ENCODE peak calls at places on chromosomes 1 and 21, in seven cellular contexts. One of them, this sample, is unnamed.

GRCh38 chr1:1990222-1990621 is 13.4 kb downstream of the CFAP74 start:
- DNase-seq in activated T-cell treated with anti-CD3 and anti-CD28 coated beads for 1 hour: no peak
- DNase-seq in A673: no peak
- DNase-seq in EL: no peak
- DNase-seq in GM20000: no peak
- DNase-seq in NCI-H1417: no peak
- DNase-seq in T-cell: no peak
- DNase-seq in this sample: no peak

GRCh38 chr1:234780112-234780511 is 170.1 kb upstream of the IRF2BP2 start:
- DNase-seq in activated T-cell treated with anti-CD3 and anti-CD28 coated beads for 1 hour: no peak
- DNase-seq in A673: no peak
- DNase-seq in EL: no peak
- DNase-seq in GM20000: no peak
- DNase-seq in NCI-H1417: no peak
- DNase-seq in T-cell: no peak
- DNase-seq in this sample: no peak

GRCh38 chr1:1049318-1050165 is 24.6 kb downstream of the RNF223 start:
- DNase-seq in activated T-cell treated with anti-CD3 and anti-CD28 coated beads for 1 hour: no peak
- DNase-seq in A673: no peak
- DNase-seq in EL: no peak
- DNase-seq in GM20000: no peak
- DNase-seq in NCI-H1417: no peak
- DNase-seq in T-cell: no peak
- DNase-seq in this sample: no peak

GRCh38 chr1:177442580-177442979 is 271.8 kb downstream of the BRINP2 start:
- DNase-seq in activated T-cell treated with anti-CD3 and anti-CD28 coated beads for 1 hour: no peak
- DNase-seq in A673: peak; percentile 81
- DNase-seq in EL: no peak
- DNase-seq in GM20000: no peak
- DNase-seq in NCI-H1417: no peak
- DNase-seq in T-cell: no peak
- DNase-seq in this sample: peak; percentile 63

GRCh38 chr1:98387701-98388100 is 273.8 kb upstream of the SNX7 start:
- DNase-seq in activated T-cell treated with anti-CD3 and anti-CD28 coated beads for 1 hour: no peak
- DNase-seq in A673: no peak
- DNase-seq in EL: peak; percentile 41
- DNase-seq in GM20000: no peak
- DNase-seq in NCI-H1417: no peak
- DNase-seq in T-cell: no peak
- DNase-seq in this sample: no peak

GRCh38 chr1:51019811-51020210 is 49.8 kb downstream of the CDKN2C start:
- DNase-seq in activated T-cell treated with anti-CD3 and anti-CD28 coated beads for 1 hour: no peak
- DNase-seq in A673: no peak
- DNase-seq in EL: no peak
- DNase-seq in GM20000: no peak
- DNase-seq in NCI-H1417: no peak
- DNase-seq in T-cell: no peak
- DNase-seq in this sample: no peak

GRCh38 chr1:112358798-112359408 is 37.1 kb upstream of the CTTNBP2NL start:
- DNase-seq in activated T-cell treated with anti-CD3 and anti-CD28 coated beads for 1 hour: peak; percentile 16
- DNase-seq in A673: peak; percentile 54
- DNase-seq in EL: peak; percentile 62
- DNase-seq in GM20000: peak; percentile 57
- DNase-seq in NCI-H1417: peak; percentile 15
- DNase-seq in T-cell: no peak
- DNase-seq in this sample: no peak

GRCh38 chr21:32624726-32625125 is 12.5 kb upstream of the CFAP298 start:
- DNase-seq in activated T-cell treated with anti-CD3 and anti-CD28 coated beads for 1 hour: no peak
- DNase-seq in A673: no peak
- DNase-seq in EL: peak; percentile 47
- DNase-seq in GM20000: no peak
- DNase-seq in NCI-H1417: no peak
- DNase-seq in T-cell: no peak
- DNase-seq in this sample: no peak

GRCh38 chr1:19209439-19209989 is 552 bp downstream of the UBR4 start:
- DNase-seq in activated T-cell treated with anti-CD3 and anti-CD28 coated beads for 1 hour: no peak
- DNase-seq in A673: peak; percentile 37
- DNase-seq in EL: peak; percentile 63
- DNase-seq in GM20000: peak; percentile 77
- DNase-seq in NCI-H1417: no peak
- DNase-seq in T-cell: no peak
- DNase-seq in this sample: no peak

GRCh38 chr1:228845101-228845500 is 109.8 kb downstream of the RHOU start:
- DNase-seq in activated T-cell treated with anti-CD3 and anti-CD28 coated beads for 1 hour: no peak
- DNase-seq in A673: no peak
- DNase-seq in EL: no peak
- DNase-seq in GM20000: no peak
- DNase-seq in NCI-H1417: no peak
- DNase-seq in T-cell: no peak
- DNase-seq in this sample: no peak

GRCh38 chr1:36950588-36950987 is 83.7 kb downstream of the GRIK3 start:
- DNase-seq in activated T-cell treated with anti-CD3 and anti-CD28 coated beads for 1 hour: no peak
- DNase-seq in A673: no peak
- DNase-seq in EL: no peak
- DNase-seq in GM20000: no peak
- DNase-seq in NCI-H1417: no peak
- DNase-seq in T-cell: no peak
- DNase-seq in this sample: no peak

GRCh38 chr1:213457733-213458132 is 406.7 kb downstream of the RPS6KC1 start:
- DNase-seq in activated T-cell treated with anti-CD3 and anti-CD28 coated beads for 1 hour: no peak
- DNase-seq in A673: no peak
- DNase-seq in EL: no peak
- DNase-seq in GM20000: no peak
- DNase-seq in NCI-H1417: no peak
- DNase-seq in T-cell: no peak
- DNase-seq in this sample: no peak

GRCh38 chr1:63915121-63915520 is 141.3 kb downstream of the ROR1 start:
- DNase-seq in activated T-cell treated with anti-CD3 and anti-CD28 coated beads for 1 hour: no peak
- DNase-seq in A673: peak; percentile 54
- DNase-seq in EL: peak; percentile 37
- DNase-seq in GM20000: no peak
- DNase-seq in NCI-H1417: no peak
- DNase-seq in T-cell: no peak
- DNase-seq in this sample: peak; percentile 21

GRCh38 chr1:10399487-10399917 is 638 bp downstream of the PGD start:
- DNase-seq in activated T-cell treated with anti-CD3 and anti-CD28 coated beads for 1 hour: no peak
- DNase-seq in A673: no peak
- DNase-seq in EL: peak; percentile 60
- DNase-seq in GM20000: no peak
- DNase-seq in NCI-H1417: no peak
- DNase-seq in T-cell: no peak
- DNase-seq in this sample: peak; percentile 66

GRCh38 chr21:41953831-41954653 is at the start of gene C2CD2:
- DNase-seq in activated T-cell treated with anti-CD3 and anti-CD28 coated beads for 1 hour: no peak
- DNase-seq in A673: peak; percentile 70
- DNase-seq in EL: peak; percentile 82
- DNase-seq in GM20000: peak; percentile 98
- DNase-seq in NCI-H1417: peak; percentile 54
- DNase-seq in T-cell: no peak
- DNase-seq in this sample: peak; percentile 27

GRCh38 chr1:909861-910310 is 13.8 kb upstream of the SAMD11 start:
- DNase-seq in activated T-cell treated with anti-CD3 and anti-CD28 coated beads for 1 hour: no peak
- DNase-seq in A673: peak; percentile 15
- DNase-seq in EL: no peak
- DNase-seq in GM20000: no peak
- DNase-seq in NCI-H1417: no peak
- DNase-seq in T-cell: no peak
- DNase-seq in this sample: no peak

GRCh38 chr1:100736766-100737165 is 17.2 kb downstream of the VCAM1 start:
- DNase-seq in activated T-cell treated with anti-CD3 and anti-CD28 coated beads for 1 hour: no peak
- DNase-seq in A673: no peak
- DNase-seq in EL: peak; percentile 37
- DNase-seq in GM20000: no peak
- DNase-seq in NCI-H1417: no peak
- DNase-seq in T-cell: no peak
- DNase-seq in this sample: peak; percentile 36

GRCh38 chr1:3030663-3031381 is 9.6 kb downstream of the ACTRT2 start:
- DNase-seq in activated T-cell treated with anti-CD3 and anti-CD28 coated beads for 1 hour: no peak
- DNase-seq in A673: no peak
- DNase-seq in EL: no peak
- DNase-seq in GM20000: no peak
- DNase-seq in NCI-H1417: no peak
- DNase-seq in T-cell: no peak
- DNase-seq in this sample: no peak

GRCh38 chr1:1985375-1986050 is 18.1 kb downstream of the CFAP74 start:
- DNase-seq in activated T-cell treated with anti-CD3 and anti-CD28 coated beads for 1 hour: no peak
- DNase-seq in A673: no peak
- DNase-seq in EL: no peak
- DNase-seq in GM20000: no peak
- DNase-seq in NCI-H1417: no peak
- DNase-seq in T-cell: no peak
- DNase-seq in this sample: no peak

GRCh38 chr1:94773296-94773809 is 46.8 kb upstream of the SLC44A3 start:
- DNase-seq in activated T-cell treated with anti-CD3 and anti-CD28 coated beads for 1 hour: no peak
- DNase-seq in A673: no peak
- DNase-seq in EL: no peak
- DNase-seq in GM20000: no peak
- DNase-seq in NCI-H1417: no peak
- DNase-seq in T-cell: no peak
- DNase-seq in this sample: no peak

GRCh38 chr1:59272507-59272906 is 24.4 kb upstream of the FGGY start:
- DNase-seq in activated T-cell treated with anti-CD3 and anti-CD28 coated beads for 1 hour: no peak
- DNase-seq in A673: peak; percentile 23
- DNase-seq in EL: peak; percentile 78
- DNase-seq in GM20000: peak; percentile 50
- DNase-seq in NCI-H1417: no peak
- DNase-seq in T-cell: no peak
- DNase-seq in this sample: no peak

GRCh38 chr1:19043579-19044443 is 87.3 kb upstream of the IFFO2 start:
- DNase-seq in activated T-cell treated with anti-CD3 and anti-CD28 coated beads for 1 hour: no peak
- DNase-seq in A673: no peak
- DNase-seq in EL: no peak
- DNase-seq in GM20000: no peak
- DNase-seq in NCI-H1417: no peak
- DNase-seq in T-cell: no peak
- DNase-seq in this sample: no peak

GRCh38 chr1:151574575-151575529 is 34.7 kb downstream of the TUFT1 start:
- DNase-seq in activated T-cell treated with anti-CD3 and anti-CD28 coated beads for 1 hour: no peak
- DNase-seq in A673: no peak
- DNase-seq in EL: peak; percentile 88
- DNase-seq in GM20000: no peak
- DNase-seq in NCI-H1417: no peak
- DNase-seq in T-cell: no peak
- DNase-seq in this sample: no peak

GRCh38 chr1:147628441-147628840 is 41.9 kb downstream of the ACP6 start:
- DNase-seq in activated T-cell treated with anti-CD3 and anti-CD28 coated beads for 1 hour: no peak
- DNase-seq in A673: no peak
- DNase-seq in EL: no peak
- DNase-seq in GM20000: no peak
- DNase-seq in NCI-H1417: no peak
- DNase-seq in T-cell: no peak
- DNase-seq in this sample: no peak

GRCh38 chr1:240946926-240947325 is 335.0 kb upstream of the GREM2 start:
- DNase-seq in activated T-cell treated with anti-CD3 and anti-CD28 coated beads for 1 hour: no peak
- DNase-seq in A673: peak; percentile 12
- DNase-seq in EL: peak; percentile 59
- DNase-seq in GM20000: peak; percentile 27
- DNase-seq in NCI-H1417: no peak
- DNase-seq in T-cell: no peak
- DNase-seq in this sample: no peak

GRCh38 chr1:236395780-236396664 is 1.9 kb downstream of the EDARADD start:
- DNase-seq in activated T-cell treated with anti-CD3 and anti-CD28 coated beads for 1 hour: no peak
- DNase-seq in A673: no peak
- DNase-seq in EL: peak; percentile 7
- DNase-seq in GM20000: peak; percentile 32
- DNase-seq in NCI-H1417: no peak
- DNase-seq in T-cell: no peak
- DNase-seq in this sample: peak; percentile 0

GRCh38 chr1:193181526-193181925 is 4.9 kb downstream of the B3GALT2 start:
- DNase-seq in activated T-cell treated with anti-CD3 and anti-CD28 coated beads for 1 hour: no peak
- DNase-seq in A673: no peak
- DNase-seq in EL: peak; percentile 4
- DNase-seq in GM20000: no peak
- DNase-seq in NCI-H1417: no peak
- DNase-seq in T-cell: no peak
- DNase-seq in this sample: no peak

GRCh38 chr1:193971595-193971994 is 785.2 kb upstream of the B3GALT2 start:
- DNase-seq in activated T-cell treated with anti-CD3 and anti-CD28 coated beads for 1 hour: no peak
- DNase-seq in A673: no peak
- DNase-seq in EL: peak; percentile 88
- DNase-seq in GM20000: no peak
- DNase-seq in NCI-H1417: no peak
- DNase-seq in T-cell: no peak
- DNase-seq in this sample: no peak